ENCODE peak calls at places on chromosomes 3 and 15, in nine cellular contexts. B is LHCN-M2; K is hypothalamus; U is HEK293T; V is ovary; N is lower leg skin; W is GM23248; Z is NCI-H345; J is activated naive CD4-positive, alpha-beta T cell. L is an unnamed sample.

GRCh38 chr3:177569823-177570657 is 372.8 kb upstream of the TBL1XR1 start:
- DNase-seq in B (peak), V (no peak), J (no peak), W (peak), U (no peak), Z (no peak), N (no peak), K (no peak), L (no peak)

GRCh38 chr15:93047621-93048425 is 41.2 kb downstream of the RGMA start:
- DNase-seq in W (no peak), Z (no peak), V (no peak), N (no peak), K (no peak), B (no peak), J (no peak), U (no peak), L (no peak)

GRCh38 chr3:172709776-172710708 is 825 bp downstream of the NCEH1 start:
- DNase-seq in N (peak), Z (no peak), B (peak), U (peak), K (peak), W (peak), J (no peak), V (peak), L (peak)

GRCh38 chr15:69852482-69853275 is 245.0 kb downstream of the TLE3 start:
- DNase-seq in W (peak), V (no peak), K (no peak), J (no peak), B (peak), N (no peak), U (no peak), Z (no peak), L (no peak)

GRCh38 chr3:71253169-71253568 is 330.4 kb downstream of the FOXP1 start:
- DNase-seq in W (no peak), B (no peak), Z (no peak), J (no peak), U (no peak), K (no peak), V (no peak), N (no peak), L (no peak)

GRCh38 chr3:177676947-177677587 is 479.8 kb upstream of the TBL1XR1 start:
- DNase-seq in U (no peak), J (no peak), W (no peak), K (no peak), V (no peak), B (no peak), Z (no peak), N (no peak), L (no peak)

GRCh38 chr3:122612706-122613105 is 35.3 kb downstream of the PARP15 start:
- DNase-seq in N (no peak), K (no peak), V (no peak), U (no peak), B (no peak), J (no peak), Z (no peak), W (no peak), L (no peak)

GRCh38 chr3:129794319-129795201 is 99.0 kb downstream of the TMCC1 start:
- DNase-seq in U (peak), J (no peak), W (peak), K (no peak), N (no peak), B (peak), Z (peak), V (peak), L (peak)

L was measured in suprapubic skin.